ENCODE peak calls at places on chromosomes 11 and 22, in ten cellular contexts. B is EH; S is fibroblast of mammary gland; R is stimulated activated CD4-positive, alpha-beta T cell treated with anti-CD3 and anti-CD28 coated beads, Interleukin-4, amount 100 ng/mL, for 48 hours; F is body of pancreas; Z is activated CD4-positive, alpha-beta T cell treated with anti-CD3 and anti-CD28 coated beads for 1 hour; C is SW480; T is psoas muscle; M is ELR; I is neuronal stem cell. D is an unnamed sample.

GRCh38 chr22:17583151-17583550 is 19.9 kb downstream of the SLC25A18 start:
- DNase-seq in C (no peak), R (no peak), S (no peak), I (no peak), Z (no peak), F (no peak), T (no peak), M (no peak), B (no peak), D (no peak)

GRCh38 chr11:12773591-12773990 is 99.4 kb downstream of the TEAD1 start:
- DNase-seq in Z (no peak), S (no peak), T (no peak), B (peak), I (no peak), R (no peak), F (no peak), M (no peak), C (no peak), D (no peak)

GRCh38 chr11:124633355-124633754 is 10.7 kb downstream of the TBRG1 start:
- DNase-seq in R (no peak), B (peak), F (no peak), I (no peak), Z (no peak), C (peak), T (no peak), M (peak), S (peak), D (no peak)

GRCh38 chr11:115760528-115760837 is 256.3 kb upstream of the CADM1 start:
- DNase-seq in C (no peak), F (no peak), T (no peak), R (no peak), Z (no peak), S (no peak), I (peak), B (peak), M (no peak), D (no peak)

GRCh38 chr11:67022341-67022933 is 497 bp upstream of the SYT12 start:
- DNase-seq in S (peak), R (no peak), B (peak), I (no peak), F (peak), Z (no peak), M (peak), C (peak), T (no peak), D (no peak)

GRCh38 chr22:38710352-38710751 is 4.6 kb downstream of the GTPBP1 start:
- DNase-seq in S (no peak), B (no peak), R (no peak), C (no peak), Z (no peak), I (no peak), T (no peak), M (no peak), F (no peak), D (no peak)

GRCh38 chr11:131691558-131692041 is 321.2 kb downstream of the NTM start:
- DNase-seq in F (no peak), C (no peak), I (no peak), M (peak), Z (no peak), B (peak), R (peak), S (peak), T (no peak), D (no peak)

GRCh38 chr11:115279831-115280761 is 224.1 kb downstream of the CADM1 start:
- DNase-seq in S (no peak), F (no peak), B (peak), C (no peak), T (no peak), Z (no peak), R (no peak), I (no peak), M (no peak), D (no peak)

GRCh38 chr22:43481528-43482309 is 69.9 kb downstream of the MPPED1 start:
- DNase-seq in C (no peak), Z (no peak), R (no peak), F (no peak), S (no peak), M (no peak), B (no peak), T (no peak), I (no peak), D (no peak)

GRCh38 chr22:21457023-21457787 is 10.0 kb upstream of the TMEM191C start:
- DNase-seq in M (peak), Z (no peak), F (no peak), C (no peak), R (no peak), I (no peak), B (no peak), T (peak), S (no peak), D (no peak)

GRCh38 chr11:100578966-100579365 is 108.1 kb upstream of the ARHGAP42 start:
- DNase-seq in C (peak), Z (no peak), S (peak), R (no peak), M (peak), F (no peak), B (peak), T (no peak), I (no peak), D (no peak)

GRCh38 chr22:23177197-23177596 is 3.1 kb upstream of the BCR start:
- DNase-seq in S (no peak), F (no peak), R (no peak), T (no peak), Z (no peak), C (no peak), B (no peak), M (no peak), I (no peak), D (no peak)

GRCh38 chr11:70243912-70244652 is 26.4 kb upstream of the PPFIA1 start:
- DNase-seq in Z (no peak), S (peak), M (peak), R (no peak), F (no peak), B (peak), I (no peak), C (no peak), T (peak), D (no peak)

GRCh38 chr22:50010676-50011446 is 1.7 kb downstream of the IL17REL start:
- DNase-seq in R (no peak), T (no peak), S (no peak), F (no peak), Z (peak), C (no peak), B (no peak), M (no peak), I (no peak), D (no peak)

GRCh38 chr11:75845324-75845723 is 30.3 kb downstream of the UVRAG start:
- DNase-seq in I (no peak), C (no peak), S (no peak), T (no peak), Z (no peak), B (no peak), F (no peak), M (no peak), R (no peak), D (no peak)

GRCh38 chr11:86228967-86229330 is 15.6 kb upstream of the EED start:
- DNase-seq in T (no peak), B (no peak), R (no peak), I (no peak), M (no peak), S (no peak), F (no peak), Z (no peak), C (no peak), D (no peak)

GRCh38 chr11:112211556-112211955 is 14.7 kb upstream of the PTS start:
- DNase-seq in C (no peak), M (no peak), B (no peak), I (no peak), S (no peak), T (no peak), Z (no peak), R (no peak), F (no peak), D (no peak)

GRCh38 chr11:70265341-70265740 is 5.1 kb upstream of the PPFIA1 start:
- DNase-seq in M (no peak), C (no peak), I (no peak), T (no peak), B (no peak), R (no peak), S (no peak), F (no peak), Z (no peak), D (no peak)

GRCh38 chr11:43923327-43924111 is 18.9 kb upstream of the C11orf96 start:
- DNase-seq in Z (no peak), S (peak), B (peak), I (no peak), T (peak), F (no peak), R (no peak), M (peak), C (peak), D (no peak)

GRCh38 chr11:96185220-96185768 is 157.7 kb downstream of the MAML2 start:
- DNase-seq in B (no peak), T (no peak), I (no peak), R (no peak), M (no peak), C (no peak), Z (no peak), F (no peak), S (no peak), D (no peak)

GRCh38 chr11:8291421-8292350 is 28.0 kb upstream of the LMO1 start:
- DNase-seq in F (peak), S (no peak), Z (no peak), C (no peak), M (no peak), B (no peak), I (no peak), R (no peak), T (no peak), D (no peak)

GRCh38 chr11:134313821-134314607 is 17.8 kb upstream of the GLB1L2 start:
- DNase-seq in I (no peak), M (no peak), B (no peak), T (no peak), R (no peak), C (no peak), F (peak), Z (no peak), S (no peak), D (no peak)

GRCh38 chr11:2732940-2733628 is 33.3 kb upstream of the KCNQ1OT1 start:
- DNase-seq in Z (no peak), F (no peak), R (no peak), M (no peak), C (no peak), B (no peak), I (no peak), S (no peak), T (peak), D (no peak)

GRCh38 chr11:71301046-71301857 is 48.9 kb upstream of the SHANK2 start:
- DNase-seq in R (no peak), M (no peak), S (no peak), T (no peak), C (no peak), I (no peak), Z (peak), B (no peak), F (no peak), D (no peak)

GRCh38 chr11:43907028-43907966 is 26.7 kb downstream of the ALKBH3 start:
- DNase-seq in T (no peak), Z (no peak), C (no peak), B (no peak), F (no peak), I (no peak), S (peak), M (no peak), R (no peak), D (no peak)

GRCh38 chr11:134224710-134225662 is 515 bp downstream of the VPS26B start:
- DNase-seq in C (peak), R (peak), I (peak), F (peak), S (no peak), M (peak), T (peak), Z (peak), B (peak), D (no peak)

GRCh38 chr11:92628401-92629292 is 340.8 kb upstream of the MTNR1B start:
- DNase-seq in S (no peak), B (peak), R (no peak), I (no peak), C (no peak), F (no peak), M (peak), T (no peak), Z (no peak), D (no peak)

GRCh38 chr11:66849501-66850234 is 6.4 kb downstream of the RCE1 start:
- DNase-seq in S (no peak), B (no peak), Z (no peak), I (no peak), M (no peak), F (no peak), R (no peak), C (no peak), T (peak), D (no peak)

GRCh38 chr22:30310881-30311771 is 15.6 kb downstream of the TBC1D10A start:
- DNase-seq in F (peak), S (peak), B (peak), Z (no peak), M (peak), C (no peak), R (no peak), I (no peak), T (peak), D (no peak)

GRCh38 chr11:73237471-73238290 is 19.6 kb downstream of the P2RY2 start:
- DNase-seq in B (peak), S (peak), T (peak), F (no peak), R (no peak), C (no peak), M (peak), I (no peak), Z (no peak), D (no peak)

GRCh38 chr11:45266693-45267451 is 19.3 kb downstream of the SYT13 start:
- DNase-seq in M (no peak), B (no peak), Z (no peak), F (no peak), C (no peak), I (no peak), S (no peak), R (peak), T (no peak), D (no peak)

GRCh38 chr11:69791266-69791665 is 16.1 kb upstream of the FGF4 start:
- DNase-seq in I (no peak), F (no peak), R (no peak), Z (no peak), S (peak), C (no peak), T (peak), B (peak), M (peak), D (no peak)

D was measured in DMS 273 treated with DMSO at 0.1 percent for 48 hours.